ENCODE peak calls at places on chromosomes 4 and X, in ten cellular contexts. O is choroid plexus epithelial cell; S is heart left ventricle; T is M059J; C is Caco-2; P is stimulated activated CD4-positive, alpha-beta T cell treated with anti-CD3 and anti-CD28 coated beads, Interleukin-15, amount 100 ng/mL, for 1 hour; X is stimulated activated CD8-positive, alpha-beta memory T cell treated with anti-CD3 and anti-CD28 coated beads, Interleukin-12 subunit alpha, Interleukin-12 subunit beta, amount 100 ng/mL, for 4 hours; J is midbrain; V is NCI-H1092 treated with DMSO at 0.1 percent for 48 hours; B is activated T-helper 1 cell treated with Interleukin-2 at 50 U/mL for 16 hours. M is an unnamed sample.
A peak's percentile ranks its signal among the peaks of the same experiment; 100 is the strongest.

GRCh38 chrX:151776113-151776790 is 41.7 kb downstream of the CNGA2 start:
- DNase-seq in S (no peak), O (no peak), B (no peak), P (no peak), J (no peak), X (no peak), C (no peak), T (no peak), V (no peak), M (no peak)

GRCh38 chrX:134469481-134469880 is 9.5 kb downstream of the HPRT1 start:
- DNase-seq in O (peak; percentile 52), P (no peak), X (no peak), S (no peak), V (no peak), J (no peak), B (no peak), T (peak; percentile 73), C (no peak), M (peak; percentile 28)

GRCh38 chrX:42096262-42096939 is 173.0 kb upstream of the CASK start:
- DNase-seq in O (peak; percentile 95), C (peak; percentile 92), S (no peak), J (no peak), B (no peak), P (no peak), X (no peak), T (peak; percentile 95), V (no peak), M (peak; percentile 69)

GRCh38 chrX:13487731-13488505 is 81.5 kb upstream of the EGFL6 start:
- DNase-seq in P (no peak), B (no peak), X (no peak), C (peak; percentile 68), T (peak; percentile 88), O (peak; percentile 92), S (no peak), V (peak; percentile 73), J (peak; percentile 46), M (peak; percentile 89)

GRCh38 chr4:94508256-94508655 is 56.5 kb downstream of the PDLIM5 start:
- DNase-seq in J (no peak), C (no peak), T (no peak), S (no peak), P (no peak), X (no peak), B (no peak), V (no peak), O (peak; percentile 59), M (no peak)

GRCh38 chrX:139828037-139828436 is 104.8 kb downstream of the ATP11C start:
- DNase-seq in T (peak; percentile 36), S (no peak), P (no peak), C (no peak), J (no peak), V (no peak), O (no peak), B (no peak), X (no peak), M (no peak)

GRCh38 chrX:79452879-79453278 is 85.7 kb upstream of the ITM2A start:
- DNase-seq in O (no peak), C (no peak), V (no peak), B (no peak), J (no peak), X (no peak), S (no peak), P (no peak), T (no peak), M (no peak)

GRCh38 chrX:68697465-68698125 is 50.1 kb downstream of the STARD8 start:
- DNase-seq in T (no peak), V (no peak), B (no peak), X (no peak), C (no peak), P (no peak), O (no peak), S (no peak), J (no peak), M (no peak)

GRCh38 chr4:10457255-10457801 is at the start of gene ZNF518B:
- DNase-seq in X (peak; percentile 71), T (peak; percentile 18), V (peak; percentile 49), O (peak; percentile 64), B (peak; percentile 68), S (peak; percentile 91), J (peak; percentile 45), P (peak; percentile 76), C (no peak), M (peak; percentile 22)

GRCh38 chr4:138696771-138697170 is 318.8 kb upstream of the NOCT start:
- DNase-seq in S (no peak), V (no peak), B (no peak), T (no peak), C (no peak), O (no peak), P (no peak), J (no peak), X (no peak), M (peak; percentile 22)

GRCh38 chrX:77493677-77494553 is 46.7 kb downstream of the FGF16 start:
- DNase-seq in X (no peak), S (no peak), V (no peak), T (peak; percentile 81), C (peak; percentile 54), B (no peak), J (no peak), O (peak; percentile 88), P (no peak), M (peak; percentile 80)

GRCh38 chrX:3226087-3226486 is 120.4 kb downstream of the MXRA5 start:
- DNase-seq in T (no peak), C (no peak), O (no peak), V (no peak), J (no peak), B (no peak), X (no peak), S (no peak), P (no peak), M (no peak)

GRCh38 chr4:63937961-63938360 is 471.3 kb downstream of the TECRL start:
- DNase-seq in P (no peak), S (no peak), O (peak; percentile 3), C (no peak), J (no peak), V (no peak), X (no peak), B (no peak), T (peak; percentile 29), M (no peak)

GRCh38 chr4:57080781-57081650 is 29.2 kb downstream of the IGFBP7 start:
- DNase-seq in V (no peak), C (peak; percentile 54), T (peak; percentile 92), J (no peak), B (no peak), P (no peak), O (peak; percentile 99), S (no peak), X (no peak), M (peak; percentile 92)

GRCh38 chrX:56530011-56530410 is 33.4 kb upstream of the UBQLN2 start:
- DNase-seq in X (no peak), V (no peak), O (no peak), J (no peak), B (no peak), T (no peak), P (no peak), S (no peak), C (no peak), M (no peak)

GRCh38 chr4:28886934-28887333 is 1833.2 kb upstream of the PCDH7 start:
- DNase-seq in T (peak; percentile 50), B (no peak), O (no peak), X (no peak), J (no peak), V (no peak), C (no peak), S (no peak), P (no peak), M (no peak)

GRCh38 chr4:166293551-166293950 is 420.5 kb downstream of the TLL1 start:
- DNase-seq in O (peak; percentile 23), X (no peak), B (no peak), S (no peak), P (no peak), C (no peak), V (no peak), J (no peak), T (peak; percentile 23), M (peak; percentile 40)

GRCh38 chr4:79413486-79413885 is 5.5 kb upstream of the GK2 start:
- DNase-seq in B (no peak), T (no peak), O (no peak), S (no peak), V (peak; percentile 49), P (no peak), C (no peak), J (no peak), X (no peak), M (no peak)

GRCh38 chr4:25290490-25291067 is 22.0 kb upstream of the ZCCHC4 start:
- DNase-seq in C (peak; percentile 83), P (no peak), T (no peak), S (no peak), V (no peak), J (no peak), O (no peak), B (no peak), X (no peak), M (peak; percentile 31)

GRCh38 chr4:139786494-139787354 is 121.1 kb downstream of the MGST2 start:
- DNase-seq in C (no peak), P (no peak), T (no peak), S (no peak), V (peak; percentile 63), J (no peak), X (no peak), O (peak; percentile 29), B (no peak), M (no peak)

GRCh38 chr4:15996773-15997172 is 33.8 kb upstream of the FGFBP2 start:
- DNase-seq in C (no peak), J (no peak), P (no peak), X (no peak), B (no peak), S (no peak), T (no peak), O (peak; percentile 34), V (no peak), M (peak; percentile 5)

GRCh38 chrX:37060999-37061398 is 52.8 kb downstream of the FAM47C start:
- DNase-seq in O (peak; percentile 68), B (no peak), J (peak; percentile 29), C (no peak), P (no peak), X (no peak), S (no peak), T (peak; percentile 44), V (peak; percentile 1), M (peak; percentile 49)

GRCh38 chrX:44482575-44482974 is 60.1 kb downstream of the FUNDC1 start:
- DNase-seq in O (no peak), P (no peak), B (no peak), J (no peak), T (no peak), C (no peak), V (no peak), S (no peak), X (no peak), M (no peak)

GRCh38 chr4:181701219-181701618 is 542.0 kb upstream of the TENM3 start:
- DNase-seq in B (no peak), X (no peak), P (no peak), V (no peak), S (no peak), T (no peak), C (no peak), J (no peak), O (no peak), M (no peak)

GRCh38 chrX:68396953-68397352 is 36.3 kb downstream of the OPHN1 start:
- DNase-seq in V (no peak), X (no peak), O (peak; percentile 14), B (no peak), P (no peak), T (peak; percentile 8), J (no peak), C (no peak), S (no peak), M (no peak)

GRCh38 chr4:70903282-70903603 is 1.1 kb downstream of the MOB1B start:
- DNase-seq in J (no peak), T (no peak), B (no peak), P (no peak), X (no peak), C (no peak), V (no peak), O (no peak), S (no peak), M (peak; percentile 13)

GRCh38 chrX:41441934-41442823 is 5.0 kb upstream of the NYX start:
- DNase-seq in S (peak; percentile 88), V (peak; percentile 43), C (peak; percentile 93), O (peak; percentile 84), J (peak; percentile 72), P (peak; percentile 80), X (peak; percentile 76), B (peak; percentile 82), T (peak; percentile 94), M (peak; percentile 83)

GRCh38 chr4:148222991-148223660 is 219.1 kb downstream of the NR3C2 start:
- DNase-seq in J (no peak), T (no peak), O (no peak), C (no peak), X (no peak), S (no peak), P (no peak), B (no peak), V (no peak), M (no peak)

M was measured in LHCN-M2.